ENCODE peak calls at places on chromosome 12, in seven cellular contexts. X, Z, W, O, G, U and K are unnamed samples. For H3K36me3, the result is how much of the 10 kb centered on the place peaks cover.

GRCh38 chr12:46908236-46908935 is 82.6 kb upstream of the SLC38A4 start:
- DNase-seq in X (peak), Z (no peak), W (no peak), O (peak), G (no peak), U (peak), K (peak)

GRCh38 chr12:6347367-6348338 is 5.8 kb upstream of the TNFRSF1A start:
- DNase-seq in X (no peak), Z (peak), W (no peak), O (no peak), G (peak), U (no peak), K (no peak)

GRCh38 chr12:98578821-98579220 is 14.7 kb upstream of the SLC25A3 start:
- DNase-seq in X (no peak), Z (no peak), W (no peak), O (no peak), G (no peak), U (peak), K (peak)

GRCh38 chr12:8828514-8829127 is 6.2 kb downstream of the A2ML1 start:
- DNase-seq in X (no peak), Z (no peak), W (no peak), O (no peak), G (no peak), U (no peak), K (peak)

GRCh38 chr12:59649203-59649602 is 53.4 kb downstream of the SLC16A7 start:
- DNase-seq in X (no peak), Z (peak), W (no peak), O (no peak), G (no peak), U (peak), K (no peak)

GRCh38 chr12:18224745-18225144 is 36.6 kb upstream of the PIK3C2G start:
- DNase-seq in X (no peak), Z (peak), W (peak), O (peak), G (no peak), U (no peak), K (peak)

GRCh38 chr12:47218191-47218654 is 138.5 kb upstream of the AMIGO2 start:
- DNase-seq in X (no peak), Z (no peak), W (no peak), O (no peak), G (no peak), U (no peak), K (peak)

GRCh38 chr12:121774968-121775474 is 18.5 kb downstream of the RHOF start:
- DNase-seq in X (no peak), Z (no peak), W (peak), O (no peak), G (no peak), U (no peak), K (no peak)

GRCh38 chr12:4819654-4820053 is 90.1 kb upstream of the KCNA1 start:
- DNase-seq in X (no peak), Z (no peak), W (no peak), O (no peak), G (no peak), U (no peak), K (no peak)

GRCh38 chr12:43292699-43293098 is 259.3 kb downstream of the ADAMTS20 start:
- DNase-seq in X (no peak), Z (peak), W (no peak), O (peak), G (peak), U (no peak), K (peak)
- H3K4me2 ChIP-seq in X (no peak), Z (no peak), W (no peak), O (no peak), G (peak), U (no peak), K (peak)

GRCh38 chr12:96289067-96289466 is 94.9 kb downstream of the ELK3 start:
- DNase-seq in X (no peak), Z (no peak), W (no peak), O (no peak), G (no peak), U (no peak), K (no peak)
- H3K36me3 ChIP-seq in X (under half), Z (under half), W (under half), O (under half), G (under half), U (under half), K (under half)

GRCh38 chr12:12977231-12977630 is 22.8 kb downstream of the HEBP1 start:
- DNase-seq in X (no peak), Z (no peak), W (no peak), O (no peak), G (no peak), U (no peak), K (no peak)
- TF ChIP-seq EZH2 in X (no peak), Z (no peak), W (no peak), O (no peak), G (no peak), U (no peak), K (no peak)

GRCh38 chr12:113128802-113129663 is 6.5 kb downstream of the RASAL1 start:
- DNase-seq in X (no peak), Z (no peak), W (no peak), O (no peak), G (no peak), U (no peak), K (no peak)
- H3K4me2 ChIP-seq in X (no peak), Z (no peak), W (no peak), O (no peak), G (no peak), U (no peak), K (no peak)

DNA sequence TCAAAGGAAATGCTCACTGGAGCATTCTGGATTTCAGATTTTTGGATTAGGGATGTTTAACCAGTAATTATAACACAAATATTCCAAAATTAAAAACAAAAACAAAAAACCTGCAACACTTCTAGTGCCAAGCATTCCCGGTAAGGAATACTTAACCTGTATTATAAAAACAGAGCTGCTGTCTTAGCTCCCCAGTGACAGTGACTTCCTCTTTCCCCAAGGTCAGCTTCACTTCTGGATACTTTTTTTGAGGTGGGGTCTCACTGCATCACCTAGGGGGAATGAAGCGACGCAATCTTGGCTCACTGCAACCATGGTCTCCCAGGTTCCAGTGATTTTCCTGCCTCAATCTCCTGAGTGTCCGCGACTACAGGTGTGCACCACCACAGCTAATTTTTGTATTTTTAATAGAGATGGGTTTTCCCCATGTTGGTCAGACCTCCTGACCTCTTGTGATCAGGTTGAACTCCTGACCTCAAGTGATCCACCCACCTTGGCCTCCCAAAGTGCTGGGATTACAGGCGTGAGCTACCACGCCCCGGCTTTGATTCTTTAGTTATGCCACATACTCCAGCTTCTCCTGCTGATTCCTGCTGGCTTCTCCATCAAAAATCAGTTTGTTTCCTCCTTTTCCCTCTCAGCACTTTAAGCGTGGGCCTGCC is 15.9 kb downstream of the PPP1CC start:
- DNase-seq in X (no peak), Z (no peak), W (no peak), O (no peak), G (no peak), U (no peak), K (no peak)
- H3K36me3 ChIP-seq in X (under half), Z (under half), W (half or more), O (half or more), G (under half), U (half or more), K (under half)

GRCh38 chr12:94649349-94650142 is 811 bp downstream of the TMCC3 start:
- DNase-seq in X (no peak), Z (peak), W (peak), O (peak), G (peak), U (no peak), K (peak)
- TF ChIP-seq EZH2 in X (no peak), Z (no peak), W (peak), O (no peak), G (no peak), U (no peak), K (no peak)

DNA sequence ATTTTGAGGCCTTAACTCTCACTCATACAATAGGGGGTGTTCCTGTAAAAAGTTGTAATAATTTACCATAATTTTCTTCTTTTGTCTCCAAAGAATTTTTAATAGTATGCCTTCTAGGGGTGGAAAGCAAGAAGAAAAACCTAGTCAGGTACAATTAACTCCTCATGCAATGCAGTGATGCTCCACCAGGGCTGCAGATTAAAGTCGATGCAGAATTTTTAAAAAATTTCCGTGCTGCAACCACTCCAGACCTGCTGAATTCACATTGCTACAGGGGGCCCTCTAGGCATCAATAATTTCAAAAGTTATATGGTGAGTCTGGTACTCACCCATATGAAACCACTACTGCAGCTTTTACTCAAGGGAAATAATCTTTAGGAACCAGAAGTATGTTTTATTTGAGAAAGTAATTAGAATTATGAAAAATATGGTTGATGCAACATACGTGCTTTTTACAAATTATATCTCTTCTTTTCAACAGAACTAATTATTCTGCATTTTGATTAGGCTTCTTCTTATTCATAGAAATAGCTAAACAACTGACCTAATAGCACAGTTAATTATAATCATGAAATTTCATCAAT is 353.2 kb downstream of the BCAT1 start:
- DNase-seq in X (no peak), Z (peak), W (peak), O (no peak), G (no peak), U (no peak), K (no peak)
- H3K4me2 ChIP-seq in X (no peak), Z (no peak), W (no peak), O (no peak), G (no peak), U (no peak), K (no peak)

DNA sequence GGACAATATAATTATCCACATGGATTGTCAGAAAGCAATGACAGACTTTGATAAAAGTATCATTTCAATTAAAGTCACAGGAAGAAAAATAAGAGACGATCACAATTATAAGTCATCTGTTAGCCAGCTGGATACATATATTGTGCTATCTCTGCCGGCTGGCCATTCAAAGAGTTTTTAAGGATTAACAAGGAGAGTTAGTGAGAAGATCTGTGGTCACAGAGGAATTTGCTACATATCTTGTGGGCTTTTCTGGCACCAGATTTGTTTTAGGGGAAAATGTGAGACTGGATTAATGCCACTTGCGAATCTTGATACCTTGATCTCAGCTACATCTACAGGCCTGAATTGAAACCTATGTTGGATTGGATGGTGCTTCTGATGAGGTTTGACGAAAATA is 90.9 kb upstream of the MANSC4 start:
- DNase-seq in X (no peak), Z (peak), W (no peak), O (no peak), G (no peak), U (no peak), K (peak)
- H3K36me3 ChIP-seq in X (under half), Z (under half), W (under half), O (under half), G (under half), U (under half), K (under half)